ENCODE peak calls at places on chromosome 1, in six cellular contexts. J, A, T, W, P and M are unnamed samples.
A peak's percentile ranks its signal among the peaks of the same experiment; 100 is the strongest.

GRCh38 chr1:161427733-161428516 is 60.2 kb upstream of the CFAP126 start:
- DNase-seq in J (no peak), A (no peak), T (no peak), W (no peak), P (no peak), M (no peak)

GRCh38 chr1:61978866-61979265 is 215.8 kb upstream of the L1TD1 start:
- DNase-seq in J (no peak), A (no peak), T (no peak), W (no peak), P (no peak), M (no peak)

GRCh38 chr1:117049857-117050256 is 10.3 kb upstream of the TTF2 start:
- DNase-seq in J (no peak), A (no peak), T (no peak), W (peak; percentile 11), P (no peak), M (no peak)

GRCh38 chr1:53781654-53782053 is 42.7 kb upstream of the GLIS1 start:
- DNase-seq in J (no peak), A (no peak), T (no peak), W (no peak), P (no peak), M (no peak)

GRCh38 chr1:32241011-32241763 is 5.8 kb upstream of the FAM167B start:
- DNase-seq in J (peak; percentile 66), A (peak; percentile 84), T (peak; percentile 77), W (peak; percentile 14), P (peak; percentile 73), M (peak; percentile 89)

GRCh38 chr1:11893907-11894251 is 32.3 kb downstream of the KIAA2013 start:
- DNase-seq in J (peak; percentile 72), A (no peak), T (peak; percentile 65), W (peak; percentile 41), P (peak; percentile 63), M (no peak)

GRCh38 chr1:33086384-33086850 is 5.5 kb downstream of the AZIN2 start:
- DNase-seq in J (peak; percentile 77), A (peak; percentile 87), T (peak; percentile 78), W (peak; percentile 84), P (peak; percentile 72), M (peak; percentile 53)

GRCh38 chr1:11940260-11940921 is 5.9 kb downstream of the PLOD1 start:
- DNase-seq in J (no peak), A (peak; percentile 91), T (no peak), W (no peak), P (peak; percentile 55), M (no peak)

GRCh38 chr1:67711150-67711849 is 26.3 kb downstream of the GADD45A start:
- DNase-seq in J (no peak), A (no peak), T (no peak), W (no peak), P (no peak), M (no peak)

GRCh38 chr1:232445361-232446106 is 184.4 kb downstream of the SIPA1L2 start:
- DNase-seq in J (no peak), A (no peak), T (no peak), W (no peak), P (no peak), M (no peak)

GRCh38 chr1:109639063-109639840 is 16.6 kb upstream of the GSTM4 start:
- DNase-seq in J (no peak), A (no peak), T (no peak), W (no peak), P (no peak), M (no peak)

GRCh38 chr1:160777486-160778089 is 18.4 kb upstream of the LY9 start:
- DNase-seq in J (peak; percentile 68), A (no peak), T (no peak), W (no peak), P (peak; percentile 49), M (no peak)

GRCh38 chr1:62429581-62429980 is 7.3 kb upstream of the USP1 start:
- DNase-seq in J (no peak), A (no peak), T (no peak), W (no peak), P (no peak), M (no peak)

GRCh38 chr1:83967336-83967735 is 31.6 kb downstream of the TTLL7 start:
- DNase-seq in J (no peak), A (no peak), T (no peak), W (no peak), P (no peak), M (no peak)

GRCh38 chr1:194705123-194705522 is 1518.7 kb upstream of the B3GALT2 start:
- DNase-seq in J (no peak), A (no peak), T (no peak), W (no peak), P (no peak), M (no peak)

GRCh38 chr1:181086926-181087325 is 1.6 kb upstream of the IER5 start:
- DNase-seq in J (no peak), A (no peak), T (no peak), W (no peak), P (no peak), M (no peak)

GRCh38 chr1:228978486-228979324 is 243.4 kb downstream of the RHOU start:
- DNase-seq in J (peak; percentile 63), A (peak; percentile 91), T (peak; percentile 81), W (peak; percentile 64), P (peak; percentile 45), M (no peak)

GRCh38 chr1:32925360-32926142 is 24.4 kb upstream of the TMEM54 start:
- DNase-seq in J (no peak), A (no peak), T (peak; percentile 44), W (no peak), P (peak; percentile 45), M (no peak)

GRCh38 chr1:223486366-223486765 is 93.2 kb downstream of the CCDC185 start:
- DNase-seq in J (no peak), A (no peak), T (no peak), W (no peak), P (no peak), M (no peak)

GRCh38 chr1:79859212-79859948 is 852.9 kb upstream of the ADGRL4 start:
- DNase-seq in J (no peak), A (no peak), T (no peak), W (no peak), P (peak; percentile 9), M (no peak)

GRCh38 chr1:159005161-159005560 is 4.5 kb upstream of the IFI16 start:
- DNase-seq in J (no peak), A (no peak), T (no peak), W (no peak), P (no peak), M (no peak)

GRCh38 chr1:87902830-87903614 is 574.3 kb downstream of the LMO4 start:
- DNase-seq in J (no peak), A (peak; percentile 66), T (no peak), W (no peak), P (no peak), M (peak; percentile 22)

GRCh38 chr1:168202941-168203654 is 22.7 kb upstream of the SFT2D2 start:
- DNase-seq in J (no peak), A (peak; percentile 66), T (no peak), W (peak; percentile 38), P (no peak), M (no peak)

GRCh38 chr1:55609630-55610029 is 394.5 kb upstream of the USP24 start:
- DNase-seq in J (no peak), A (no peak), T (no peak), W (no peak), P (no peak), M (no peak)
- H3K4me3 ChIP-seq in J (no peak overlapping the region), A (no peak overlapping the region), T (no peak overlapping the region), W (no peak overlapping the region), P (no peak overlapping the region), M (no peak overlapping the region)

DNA sequence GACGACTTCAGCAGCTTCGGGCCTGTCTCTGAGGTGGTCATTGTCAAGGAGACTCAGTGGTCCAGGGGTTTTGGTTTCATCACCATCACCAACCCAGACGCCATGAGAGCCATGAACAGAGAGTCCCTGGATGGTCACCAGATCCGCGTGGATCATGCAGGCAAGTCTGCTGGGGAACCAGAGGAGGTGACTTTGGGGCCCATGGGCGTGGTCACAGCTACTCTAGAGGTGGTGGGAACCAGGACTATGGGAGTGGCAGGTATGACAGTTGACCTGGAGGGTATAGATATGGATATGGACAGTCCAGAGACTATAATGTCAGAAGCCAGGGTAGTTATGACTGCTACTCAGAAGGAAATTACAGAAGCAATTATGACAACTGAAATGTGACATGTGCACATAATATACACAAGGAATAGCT is 19.3 kb upstream of the METTL13 start:
- DNase-seq in J (no peak), A (no peak), T (no peak), W (no peak), P (no peak), M (no peak)
- TF ChIP-seq EP300 in J (no peak), A (no peak), T (no peak), W (no peak), P (no peak), M (no peak)

GRCh38 chr1:198632007-198632406 is 6.8 kb upstream of the PTPRC start:
- DNase-seq in J (no peak), A (no peak), T (no peak), W (no peak), P (no peak), M (no peak)

GRCh38 chr1:198635964-198636363 is 2.9 kb upstream of the PTPRC start:
- DNase-seq in J (no peak), A (no peak), T (no peak), W (no peak), P (no peak), M (no peak)

GRCh38 chr1:198631292-198631691 is 7.5 kb upstream of the PTPRC start:
- DNase-seq in J (no peak), A (no peak), T (no peak), W (no peak), P (no peak), M (no peak)

GRCh38 chr1:198636391-198636790 is 2.4 kb upstream of the PTPRC start:
- DNase-seq in J (no peak), A (no peak), T (no peak), W (no peak), P (no peak), M (no peak)

DNA sequence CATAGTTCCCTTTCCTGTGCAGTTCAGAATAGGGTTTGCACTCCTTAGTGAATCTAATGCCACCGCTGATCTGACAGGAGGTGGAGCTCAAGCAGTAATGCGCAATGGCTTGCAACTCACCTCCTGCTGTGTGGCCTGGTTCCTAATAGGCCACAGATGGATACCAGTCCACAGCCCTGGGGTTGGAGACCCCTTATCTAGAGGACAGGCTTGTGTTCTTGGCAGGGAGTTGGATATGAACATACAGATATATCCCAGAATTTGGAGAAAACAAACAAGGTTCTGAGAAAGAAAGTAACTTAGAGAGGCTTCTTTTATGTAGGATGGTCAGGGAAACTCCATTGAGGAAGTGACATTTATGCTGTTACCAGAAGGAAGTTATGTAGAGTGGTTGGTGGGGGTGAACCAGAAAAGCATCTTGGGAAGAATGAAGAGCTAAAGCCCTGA is 5.1 kb upstream of the PTPRC start:
- DNase-seq in J (no peak), A (no peak), T (no peak), W (no peak), P (no peak), M (peak; percentile 45)
- H3K4me1 ChIP-seq in J (no peaks in the 10 kb centered on the region), A (no peaks in the 10 kb centered on the region), T (no peaks in the 10 kb centered on the region), W (no peaks in the 10 kb centered on the region), P (no peaks in the 10 kb centered on the region), M (no peaks in the 10 kb centered on the region)

GRCh38 chr1:246280551-246280950 is 226.5 kb downstream of the SMYD3 start:
- DNase-seq in J (no peak), A (no peak), T (no peak), W (no peak), P (no peak), M (no peak)

GRCh38 chr1:246284021-246284420 is 223.1 kb downstream of the SMYD3 start:
- DNase-seq in J (no peak), A (no peak), T (no peak), W (no peak), P (no peak), M (no peak)

GRCh38 chr1:246279402-246279801 is 227.7 kb downstream of the SMYD3 start:
- DNase-seq in J (no peak), A (no peak), T (no peak), W (no peak), P (no peak), M (no peak)

GRCh38 chr1:246281639-246282038 is 225.4 kb downstream of the SMYD3 start:
- DNase-seq in J (no peak), A (no peak), T (no peak), W (no peak), P (no peak), M (no peak)

GRCh38 chr1:246281195-246281594 is 225.9 kb downstream of the SMYD3 start:
- DNase-seq in J (no peak), A (no peak), T (no peak), W (no peak), P (no peak), M (no peak)
- H3K4me3 ChIP-seq in J (no peak overlapping the region), A (no peak overlapping the region), T (no peak overlapping the region), W (no peak overlapping the region), P (no peak overlapping the region), M (no peak overlapping the region)